ENCODE peak calls at places on chromosomes 1 and 21, in four cellular contexts. G is smooth muscle cell of the brain vasculature, V is EL, S is mucosa of gallbladder. Q is an unnamed sample.

GRCh38 chr1:202037706-202038296 is 27.4 kb downstream of the ELF3 start:
- DNase-seq in V (peak; percentile 49), S (no peak), G (no peak), Q (no peak)

GRCh38 chr1:83742446-83742845 is 256.5 kb downstream of the TTLL7 start:
- DNase-seq in V (peak; percentile 4), S (no peak), G (no peak), Q (no peak)

GRCh38 chr1:9202240-9202870 is 32.2 kb upstream of the H6PD start:
- DNase-seq in S (no peak), V (peak; percentile 38), G (no peak), Q (no peak)

GRCh38 chr21:45366931-45367401 is 38.0 kb upstream of the COL18A1 start:
- DNase-seq in G (peak; percentile 89), S (no peak), V (peak; percentile 98), Q (peak; percentile 50)

GRCh38 chr1:11281518-11282331 is 8.7 kb downstream of the UBIAD1 start:
- DNase-seq in V (peak; percentile 90), S (peak; percentile 26), G (peak; percentile 75), Q (no peak)

GRCh38 chr1:224697888-224698450 is 81.9 kb downstream of the CNIH3 start:
- DNase-seq in V (no peak), G (no peak), S (no peak), Q (no peak)

GRCh38 chr1:20682571-20683236 is 21.5 kb upstream of the DDOST start:
- DNase-seq in V (no peak), S (no peak), G (no peak), Q (no peak)

GRCh38 chr1:241592273-241592958 is 47.8 kb downstream of the CHML start:
- DNase-seq in G (no peak), S (no peak), V (peak; percentile 91), Q (no peak)

GRCh38 chr21:35232545-35233176 is 183.6 kb upstream of the RUNX1 start:
- DNase-seq in G (no peak), V (peak; percentile 95), S (peak; percentile 62), Q (peak; percentile 59)

GRCh38 chr1:172895050-172895460 is 155.7 kb downstream of the TNFSF18 start:
- DNase-seq in S (no peak), V (peak; percentile 33), G (no peak), Q (no peak)

GRCh38 chr1:242754926-242755325 is 230.4 kb upstream of the PLD5 start:
- DNase-seq in S (no peak), G (no peak), V (no peak), Q (no peak)

GRCh38 chr21:14989359-14989758 is 75.4 kb downstream of the NRIP1 start:
- DNase-seq in V (peak; percentile 26), G (no peak), S (no peak), Q (no peak)

GRCh38 chr1:234667891-234668576 is 58.1 kb upstream of the IRF2BP2 start:
- DNase-seq in V (no peak), G (no peak), S (no peak), Q (no peak)

GRCh38 chr1:215845224-215845902 is 278.3 kb downstream of the KCTD3 start:
- DNase-seq in S (no peak), V (peak; percentile 87), G (no peak), Q (no peak)

GRCh38 chr1:12202190-12202497 is 27.7 kb upstream of the VPS13D start:
- DNase-seq in V (no peak), G (no peak), S (no peak), Q (no peak)

GRCh38 chr1:169586395-169587255 is at the start of gene F5:
- DNase-seq in G (no peak), S (peak; percentile 81), V (peak; percentile 48), Q (peak; percentile 82)

GRCh38 chr1:110501725-110502124 is 17.2 kb downstream of the KCNA10 start:
- DNase-seq in V (no peak), S (no peak), G (no peak), Q (no peak)

GRCh38 chr1:244896550-244896949 is 32.2 kb upstream of the HNRNPU start:
- DNase-seq in V (peak; percentile 74), S (no peak), G (peak; percentile 31), Q (no peak)

GRCh38 chr1:178870944-178871343 is at the start of gene ANGPTL1:
- DNase-seq in G (no peak), S (peak; percentile 11), V (no peak), Q (no peak)

GRCh38 chr1:206651958-206652890 is 16.9 kb downstream of the DYRK3 start:
- DNase-seq in G (no peak), S (peak; percentile 49), V (no peak), Q (no peak)

GRCh38 chr1:2472109-2472508 is 4.0 kb upstream of the PLCH2 start:
- DNase-seq in G (no peak), V (no peak), S (no peak), Q (no peak)

GRCh38 chr21:45971487-45972352 is 9.8 kb upstream of the COL6A1 start:
- DNase-seq in V (peak; percentile 67), G (no peak), S (peak; percentile 28), Q (no peak)

GRCh38 chr1:41626616-41627375 is 142.3 kb upstream of the EDN2 start:
- DNase-seq in G (no peak), S (no peak), V (peak; percentile 77), Q (no peak)

GRCh38 chr1:47568763-47569162 is 130.9 kb downstream of the FOXD2 start:
- DNase-seq in S (no peak), V (peak; percentile 23), G (no peak), Q (no peak)

GRCh38 chr1:107076846-107077245 is 20.4 kb downstream of the PRMT6 start:
- DNase-seq in V (peak; percentile 89), S (no peak), G (no peak), Q (no peak)

GRCh38 chr1:43951021-43951985 is 4.6 kb downstream of the IPO13 start:
- DNase-seq in G (no peak), S (no peak), V (no peak), Q (no peak)

GRCh38 chr1:183551924-183552323 is 38.3 kb downstream of the NCF2 start:
- DNase-seq in V (no peak), G (no peak), S (no peak), Q (no peak)

GRCh38 chr1:175874081-175874480 is 130.7 kb upstream of the TNR start:
- DNase-seq in G (no peak), V (no peak), S (no peak), Q (no peak)

Q was measured in stomach.